ENCODE peak calls at places on chromosome 5, in six cellular contexts. U is upper lobe of left lung, E is nephron progenitor cell, G is choroid plexus epithelial cell, L is heart right ventricle, Q is HCT116. B is an unnamed sample.

GRCh38 chr5:148970228-148970627 is 92.6 kb downstream of the SH3TC2 start:
- DNase-seq in E (no peak), U (peak; percentile 75), Q (no peak), G (no peak), L (no peak), B (no peak)

GRCh38 chr5:1526681-1527131 is 2.9 kb upstream of the LPCAT1 start:
- DNase-seq in L (no peak), E (no peak), G (no peak), U (no peak), Q (no peak), B (no peak)

GRCh38 chr5:153883829-153884228 is 154.9 kb downstream of the FAM114A2 start:
- DNase-seq in E (no peak), U (no peak), L (no peak), G (peak; percentile 31), Q (no peak), B (no peak)

GRCh38 chr5:142461028-142461427 is 136.2 kb upstream of the SPRY4 start:
- DNase-seq in L (no peak), U (no peak), G (no peak), E (no peak), Q (no peak), B (no peak)

GRCh38 chr5:129115680-129116079 is 21.1 kb downstream of the ISOC1 start:
- DNase-seq in L (no peak), U (no peak), G (no peak), E (no peak), Q (no peak), B (no peak)

GRCh38 chr5:151075698-151076331 is 5.0 kb downstream of the TNIP1 start:
- DNase-seq in U (peak; percentile 94), E (no peak), G (no peak), Q (no peak), L (no peak), B (no peak)

GRCh38 chr5:160152287-160152686 is 33.0 kb upstream of the PWWP2A start:
- DNase-seq in E (no peak), Q (no peak), L (no peak), U (no peak), G (no peak), B (no peak)

GRCh38 chr5:174064171-174064570 is 18.7 kb downstream of the NSG2 start:
- DNase-seq in Q (no peak), L (no peak), E (no peak), G (no peak), U (no peak), B (no peak)

GRCh38 chr5:118990582-118990981 is 2.2 kb upstream of the DTWD2 start:
- DNase-seq in U (no peak), L (no peak), G (no peak), E (no peak), Q (no peak), B (no peak)

GRCh38 chr5:38641003-38641402 is 84.6 kb upstream of the LIFR start:
- DNase-seq in U (no peak), Q (no peak), L (no peak), E (no peak), G (peak; percentile 54), B (peak; percentile 25)

GRCh38 chr5:151155777-151156731 is 1.5 kb downstream of the ANXA6 start:
- DNase-seq in E (no peak), L (peak; percentile 32), U (no peak), Q (no peak), G (peak; percentile 64), B (peak; percentile 54)

GRCh38 chr5:177241768-177242167 is 61.8 kb downstream of the RAB24 start:
- DNase-seq in U (no peak), E (no peak), Q (no peak), G (no peak), L (no peak), B (no peak)

GRCh38 chr5:528625-529511 is 4.6 kb upstream of the SLC9A3 start:
- DNase-seq in G (no peak), U (no peak), Q (no peak), L (peak; percentile 3), E (no peak), B (peak; percentile 33)

GRCh38 chr5:491856-492155 is 32.4 kb downstream of the SLC9A3 start:
- DNase-seq in Q (no peak), L (no peak), U (no peak), G (no peak), E (peak; percentile 11), B (no peak)

GRCh38 chr5:82911902-82912301 is 165.3 kb downstream of the TMEM167A start:
- DNase-seq in L (no peak), Q (no peak), E (no peak), G (no peak), U (no peak), B (no peak)

DNA sequence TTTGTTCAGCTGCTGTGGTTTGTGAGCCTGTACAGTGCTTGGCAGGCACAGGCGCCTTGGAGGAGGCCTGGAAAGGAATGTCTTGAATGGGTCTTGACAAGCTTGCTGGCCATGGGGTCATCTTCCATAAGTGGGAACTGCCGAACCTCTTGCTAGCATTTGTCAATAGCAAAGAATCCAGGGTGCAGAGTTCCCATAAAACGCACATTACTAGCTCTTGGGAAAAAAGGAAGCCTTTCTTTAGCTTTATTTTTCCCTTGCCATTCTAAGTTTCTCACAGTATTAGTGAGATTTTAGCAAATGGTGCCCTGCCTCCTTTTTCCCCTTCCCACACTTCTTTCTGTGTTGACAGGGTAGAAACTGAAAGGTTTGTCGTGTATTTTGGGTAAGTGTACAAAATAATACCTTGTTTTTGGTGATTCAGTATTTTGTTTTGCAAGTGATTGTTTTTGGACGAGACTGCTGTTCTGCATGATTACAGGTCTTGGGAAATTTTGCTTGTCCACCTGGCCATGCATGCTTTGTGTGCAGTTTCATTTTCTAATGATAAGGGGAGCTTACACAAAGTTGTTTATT is 82.0 kb downstream of the ADGRV1 start:
- DNase-seq in G (peak; percentile 39), E (peak; percentile 11), L (no peak), Q (no peak), U (no peak), B (no peak)
- TF ChIP-seq CTCF in G (no peak), E (no peak), L (no peak), Q (no peak), U (no peak), B (no peak)

GRCh38 chr5:140224658-140225057 is 49.7 kb downstream of the CYSTM1 start:
- DNase-seq in Q (no peak), U (no peak), L (no peak), G (no peak), E (no peak), B (no peak)

GRCh38 chr5:140223567-140223966 is 48.6 kb downstream of the CYSTM1 start:
- DNase-seq in L (no peak), E (no peak), U (no peak), Q (no peak), G (no peak), B (no peak)

GRCh38 chr5:140225396-140225795 is 50.4 kb downstream of the CYSTM1 start:
- DNase-seq in G (no peak), L (no peak), E (no peak), U (no peak), Q (no peak), B (no peak)

GRCh38 chr5:140228364-140228837 is 53.4 kb downstream of the CYSTM1 start:
- DNase-seq in E (no peak), L (no peak), Q (no peak), G (no peak), U (no peak), B (no peak)

GRCh38 chr5:140227046-140227445 is 52.1 kb downstream of the CYSTM1 start:
- DNase-seq in U (no peak), L (no peak), Q (no peak), E (no peak), G (no peak), B (no peak)
- TF ChIP-seq CTCF in U (no peak), L (no peak), Q (peak; percentile 30), E (no peak), G (peak; percentile 0), B (no peak)

GRCh38 chr5:77518304-77518703 is 26.2 kb upstream of the WDR41 start:
- DNase-seq in G (peak; percentile 30), L (no peak), E (no peak), Q (peak; percentile 23), U (no peak), B (no peak)
- TF ChIP-seq CTCF in G (no peak), L (peak; percentile 4), E (peak; percentile 64), Q (peak; percentile 40), U (no peak), B (peak; percentile 42)

DNA sequence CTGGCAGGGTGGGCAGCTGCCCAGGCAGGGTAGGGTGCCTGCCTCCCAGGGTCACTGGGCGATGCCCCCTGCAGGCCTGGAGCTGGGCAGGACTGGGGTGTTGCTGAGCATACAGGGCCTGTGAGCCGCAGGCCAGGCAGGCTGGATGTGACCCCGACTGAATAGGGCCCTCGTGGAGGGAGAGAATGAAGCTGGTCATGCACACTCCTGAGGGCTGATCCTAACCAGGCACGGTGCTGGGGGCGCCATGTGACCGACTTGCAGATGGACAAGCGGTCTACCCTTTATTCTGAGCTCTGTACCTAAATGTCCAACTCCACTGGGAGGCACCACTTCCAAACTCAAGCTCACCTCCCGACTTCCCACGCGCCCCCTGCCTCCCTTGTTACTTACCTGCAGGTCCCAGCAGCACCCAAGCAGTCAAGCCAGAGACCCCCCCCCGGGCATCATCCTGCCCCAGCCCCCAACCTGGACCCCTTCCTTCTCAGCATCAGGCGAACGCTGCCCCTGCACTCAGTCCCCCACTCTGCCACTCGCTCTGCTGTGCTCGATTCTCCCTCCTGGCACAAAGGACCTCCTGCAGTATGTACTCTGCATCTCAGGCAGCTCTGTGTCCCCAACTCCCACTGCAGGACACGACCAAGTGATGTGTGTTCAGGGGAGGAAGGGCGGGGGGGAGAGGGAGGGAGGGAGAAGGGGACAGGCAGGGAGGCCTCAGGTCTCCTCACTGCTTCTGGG is 76.8 kb upstream of the PHYKPL start:
- DNase-seq in G (no peak), L (peak; percentile 9), Q (no peak), E (no peak), U (no peak), B (peak; percentile 14)
- TF ChIP-seq CTCF in G (no peak), L (peak; percentile 11), Q (no peak), E (no peak), U (no peak), B (no peak)

GRCh38 chr5:141084487-141084989 is 9.9 kb upstream of the PCDHB2 start:
- DNase-seq in E (peak; percentile 17), L (no peak), G (peak; percentile 13), U (peak; percentile 42), Q (no peak), B (peak; percentile 72)
- TF ChIP-seq CTCF in E (peak; percentile 13), L (peak; percentile 57), G (no peak), U (peak; percentile 47), Q (no peak), B (no peak)

GRCh38 chr5:126030698-126031097 is 392.5 kb upstream of the GRAMD2B start:
- DNase-seq in U (no peak), G (no peak), Q (no peak), L (no peak), E (no peak), B (no peak)

GRCh38 chr5:126027652-126028051 is 395.6 kb upstream of the GRAMD2B start:
- DNase-seq in U (no peak), Q (no peak), L (no peak), E (no peak), G (no peak), B (no peak)

GRCh38 chr5:126023894-126024575 is 399.2 kb upstream of the GRAMD2B start:
- DNase-seq in Q (no peak), U (no peak), G (peak; percentile 38), E (no peak), L (no peak), B (no peak)

GRCh38 chr5:126028336-126028735 is 394.9 kb upstream of the GRAMD2B start:
- DNase-seq in G (peak; percentile 28), Q (no peak), E (no peak), U (no peak), L (no peak), B (no peak)

DNA sequence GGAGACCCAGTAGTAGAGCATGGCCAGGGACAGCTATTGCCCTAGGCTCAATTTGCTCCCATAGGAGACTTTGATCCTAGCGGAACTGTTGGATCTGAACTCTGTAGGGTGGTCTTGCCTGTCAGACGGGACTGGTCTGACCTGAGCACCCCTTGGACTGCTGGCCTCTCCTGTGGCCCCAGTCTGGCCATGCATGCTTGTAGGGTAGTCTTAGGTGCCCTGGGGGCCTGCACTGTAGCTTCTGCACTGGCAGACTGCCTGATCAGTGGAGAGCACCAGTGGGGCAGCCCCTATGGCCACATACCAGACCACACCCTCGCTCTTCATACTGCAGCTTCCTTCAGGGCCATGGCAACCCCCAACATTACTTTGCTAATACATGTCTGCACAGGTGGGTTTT is 396.1 kb upstream of the GRAMD2B start:
- DNase-seq in G (no peak), U (no peak), L (no peak), E (no peak), Q (no peak), B (no peak)
- TF ChIP-seq CTCF in G (no peak), U (no peak), L (no peak), E (no peak), Q (no peak), B (no peak)

B was measured in glutamatergic neuron.